ENCODE peak calls at places on chromosome 2, in eight cellular contexts. K, I, A, U, W, R, H and G are unnamed samples.

GRCh38 chr2:54581326-54582039 is 125.4 kb downstream of the SPTBN1 start:
- DNase-seq in K (no peak), I (no peak), A (no peak), U (no peak), W (no peak), R (no peak), H (peak), G (no peak)

GRCh38 chr2:217837001-217837491 is 165.7 kb downstream of the TNS1 start:
- DNase-seq in K (peak), I (no peak), A (peak), U (no peak), W (peak), R (peak), H (peak), G (peak)

GRCh38 chr2:58895849-58896248 is 654.7 kb upstream of the FANCL start:
- DNase-seq in K (no peak), I (no peak), A (no peak), U (no peak), W (no peak), R (no peak), H (no peak), G (no peak)

GRCh38 chr2:120854014-120854620 is 118.4 kb downstream of the GLI2 start:
- DNase-seq in K (no peak), I (no peak), A (peak), U (no peak), W (no peak), R (no peak), H (no peak), G (peak)

GRCh38 chr2:9288233-9288632 is 81.6 kb downstream of the ASAP2 start:
- DNase-seq in K (peak), I (no peak), A (no peak), U (peak), W (no peak), R (peak), H (no peak), G (no peak)

GRCh38 chr2:239109041-239109915 is 261.4 kb downstream of the TWIST2 start:
- DNase-seq in K (no peak), I (no peak), A (no peak), U (no peak), W (no peak), R (peak), H (no peak), G (peak)

GRCh38 chr2:10215393-10215935 is 87.2 kb upstream of the HPCAL1 start:
- DNase-seq in K (no peak), I (no peak), A (no peak), U (no peak), W (no peak), R (no peak), H (no peak), G (no peak)

GRCh38 chr2:130832296-130832940 is 4.3 kb upstream of the ARHGEF4 start:
- DNase-seq in K (no peak), I (no peak), A (peak), U (no peak), W (peak), R (no peak), H (no peak), G (no peak)

GRCh38 chr2:26623541-26624497 is 17.3 kb downstream of the CIB4 start:
- DNase-seq in K (peak), I (no peak), A (peak), U (no peak), W (peak), R (no peak), H (no peak), G (peak)
- H3K4me3 ChIP-seq in K (no peak), I (no peak), A (no peak), U (no peak), W (no peak), R (no peak), H (no peak), G (no peak)

GRCh38 chr2:157876066-157876770 is at the start of gene ACVR1:
- DNase-seq in K (peak), I (peak), A (peak), U (peak), W (peak), R (peak), H (peak), G (peak)

GRCh38 chr2:157875720-157876065 is 437 bp downstream of the ACVR1 start:
- DNase-seq in K (no peak), I (peak), A (peak), U (no peak), W (peak), R (no peak), H (no peak), G (peak)

GRCh38 chr2:157872791-157873190 is 3.3 kb downstream of the ACVR1 start:
- DNase-seq in K (no peak), I (no peak), A (no peak), U (no peak), W (no peak), R (no peak), H (no peak), G (no peak)

GRCh38 chr2:157874997-157875719 is 972 bp downstream of the ACVR1 start:
- DNase-seq in K (peak), I (peak), A (peak), U (peak), W (peak), R (peak), H (peak), G (peak)

GRCh38 chr2:157874278-157874825 is 1.8 kb downstream of the ACVR1 start:
- DNase-seq in K (no peak), I (no peak), A (no peak), U (no peak), W (no peak), R (no peak), H (no peak), G (no peak)
- H3K4me3 ChIP-seq in K (peak), I (no peak), A (peak), U (peak), W (peak), R (peak), H (no peak), G (peak)

GRCh38 chr2:86750240-86750839 is 30.2 kb downstream of the RMND5A start:
- DNase-seq in K (peak), I (no peak), A (no peak), U (no peak), W (no peak), R (peak), H (peak), G (no peak)

GRCh38 chr2:86751778-86752177 is 31.7 kb downstream of the RMND5A start:
- DNase-seq in K (no peak), I (no peak), A (no peak), U (no peak), W (no peak), R (no peak), H (no peak), G (no peak)

GRCh38 chr2:86744152-86744551 is 24.1 kb downstream of the RMND5A start:
- DNase-seq in K (no peak), I (no peak), A (no peak), U (no peak), W (no peak), R (no peak), H (no peak), G (no peak)

GRCh38 chr2:86747708-86748627 is 27.9 kb downstream of the RMND5A start:
- DNase-seq in K (peak), I (no peak), A (no peak), U (no peak), W (no peak), R (peak), H (peak), G (no peak)

DNA sequence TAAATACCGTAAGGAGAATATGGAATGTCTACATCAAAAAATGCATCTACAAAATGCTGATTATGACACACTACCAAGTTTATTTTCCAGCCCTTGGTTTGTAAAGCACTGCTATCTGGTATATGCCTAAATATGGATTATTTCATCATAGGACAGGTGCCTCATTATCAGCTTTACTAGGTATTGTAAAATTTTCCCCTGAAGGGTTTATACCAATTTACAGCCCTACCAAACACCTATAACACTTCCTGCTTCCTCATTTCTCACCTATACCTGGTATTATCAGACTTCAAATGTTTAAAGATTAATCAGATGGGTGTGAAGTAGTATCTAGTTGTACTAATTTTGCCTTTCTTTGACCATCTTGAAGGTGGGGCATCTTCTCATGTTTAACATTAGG is 26.8 kb downstream of the RMND5A start:
- DNase-seq in K (no peak), I (no peak), A (no peak), U (no peak), W (no peak), R (no peak), H (no peak), G (no peak)
- H3K4me3 ChIP-seq in K (no peak), I (no peak), A (no peak), U (no peak), W (no peak), R (no peak), H (no peak), G (no peak)

GRCh38 chr2:240432820-240433801 is 2.4 kb upstream of the GPC1 start:
- DNase-seq in K (no peak), I (peak), A (peak), U (no peak), W (peak), R (no peak), H (no peak), G (peak)
- H3K4me3 ChIP-seq in K (no peak), I (no peak), A (no peak), U (peak), W (no peak), R (peak), H (no peak), G (no peak)

DNA sequence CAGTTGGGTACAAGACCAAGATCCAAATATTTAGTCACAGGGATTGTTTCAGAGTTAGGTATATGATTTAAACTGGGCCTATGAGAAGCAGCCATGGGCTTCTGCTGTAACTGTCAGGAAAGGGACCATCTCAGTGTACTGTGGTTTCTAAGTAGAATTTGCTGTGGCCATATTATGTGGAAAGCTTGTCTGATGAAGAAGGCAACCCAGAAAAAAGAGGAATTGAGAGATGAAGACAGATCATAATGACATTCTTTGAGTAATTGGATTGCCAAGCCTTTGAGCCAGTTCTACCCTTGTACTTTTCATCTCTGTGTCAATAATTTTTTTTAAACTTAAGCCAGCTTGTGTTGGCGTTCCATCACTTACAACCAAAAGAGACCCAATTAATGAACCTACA is 259.6 kb downstream of the NUP35 start:
- DNase-seq in K (no peak), I (no peak), A (no peak), U (no peak), W (no peak), R (no peak), H (no peak), G (no peak)
- H3K4me3 ChIP-seq in K (no peak), I (no peak), A (no peak), U (no peak), W (no peak), R (no peak), H (no peak), G (no peak)

GRCh38 chr2:231037731-231038482 is 584 bp downstream of the C2orf72 start:
- DNase-seq in K (no peak), I (no peak), A (peak), U (no peak), W (no peak), R (peak), H (peak), G (no peak)

GRCh38 chr2:231037202-231037730 is at the start of gene C2orf72:
- DNase-seq in K (no peak), I (no peak), A (peak), U (no peak), W (no peak), R (no peak), H (peak), G (no peak)

GRCh38 chr2:231039294-231039664 is 2.0 kb downstream of the C2orf72 start:
- DNase-seq in K (no peak), I (no peak), A (no peak), U (no peak), W (no peak), R (no peak), H (no peak), G (no peak)

GRCh38 chr2:231039821-231040364 is 2.6 kb downstream of the C2orf72 start:
- DNase-seq in K (no peak), I (no peak), A (no peak), U (no peak), W (no peak), R (peak), H (no peak), G (no peak)

DNA sequence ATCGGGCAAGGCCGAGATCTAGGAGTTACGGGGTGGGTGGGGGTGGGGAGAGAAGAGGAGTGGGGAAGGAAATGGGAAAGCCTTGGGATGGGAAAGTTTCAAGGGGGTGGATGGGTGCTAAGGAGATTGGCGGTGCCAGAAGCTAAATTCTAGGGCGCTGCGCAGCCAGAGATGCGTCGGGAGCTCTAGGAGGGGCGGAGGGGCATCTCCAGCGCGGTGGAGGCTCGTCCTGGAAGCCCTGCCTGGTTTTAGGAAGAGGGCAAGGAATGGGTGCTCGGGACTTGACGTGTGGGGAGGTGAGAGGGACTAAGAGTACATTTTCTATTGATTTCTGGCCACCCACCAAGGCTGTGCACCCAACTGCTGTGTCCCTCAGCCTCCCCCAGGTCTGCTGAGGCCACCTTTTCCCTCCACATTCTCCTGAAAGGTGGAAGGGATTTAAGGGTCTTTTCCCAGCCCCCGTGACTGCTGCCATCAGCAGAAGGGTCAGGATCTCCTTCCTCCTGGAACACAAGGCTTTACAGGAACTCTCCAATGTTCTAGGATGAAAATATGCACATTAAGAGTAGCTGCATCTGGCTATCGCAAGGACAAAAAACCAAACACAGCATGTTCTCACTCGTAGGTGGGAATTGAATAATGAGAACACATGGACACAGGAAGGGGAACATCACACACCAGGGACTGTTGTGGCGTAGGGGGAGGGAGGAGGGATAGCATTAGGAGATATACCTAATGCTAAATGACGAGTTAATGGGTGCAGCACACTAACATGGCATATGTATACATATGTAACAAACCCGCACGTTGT is 1.4 kb downstream of the C2orf72 start:
- DNase-seq in K (no peak), I (no peak), A (peak), U (no peak), W (no peak), R (no peak), H (no peak), G (no peak)
- H3K4me3 ChIP-seq in K (no peak), I (no peak), A (peak), U (no peak), W (no peak), R (peak), H (no peak), G (no peak)

DNA sequence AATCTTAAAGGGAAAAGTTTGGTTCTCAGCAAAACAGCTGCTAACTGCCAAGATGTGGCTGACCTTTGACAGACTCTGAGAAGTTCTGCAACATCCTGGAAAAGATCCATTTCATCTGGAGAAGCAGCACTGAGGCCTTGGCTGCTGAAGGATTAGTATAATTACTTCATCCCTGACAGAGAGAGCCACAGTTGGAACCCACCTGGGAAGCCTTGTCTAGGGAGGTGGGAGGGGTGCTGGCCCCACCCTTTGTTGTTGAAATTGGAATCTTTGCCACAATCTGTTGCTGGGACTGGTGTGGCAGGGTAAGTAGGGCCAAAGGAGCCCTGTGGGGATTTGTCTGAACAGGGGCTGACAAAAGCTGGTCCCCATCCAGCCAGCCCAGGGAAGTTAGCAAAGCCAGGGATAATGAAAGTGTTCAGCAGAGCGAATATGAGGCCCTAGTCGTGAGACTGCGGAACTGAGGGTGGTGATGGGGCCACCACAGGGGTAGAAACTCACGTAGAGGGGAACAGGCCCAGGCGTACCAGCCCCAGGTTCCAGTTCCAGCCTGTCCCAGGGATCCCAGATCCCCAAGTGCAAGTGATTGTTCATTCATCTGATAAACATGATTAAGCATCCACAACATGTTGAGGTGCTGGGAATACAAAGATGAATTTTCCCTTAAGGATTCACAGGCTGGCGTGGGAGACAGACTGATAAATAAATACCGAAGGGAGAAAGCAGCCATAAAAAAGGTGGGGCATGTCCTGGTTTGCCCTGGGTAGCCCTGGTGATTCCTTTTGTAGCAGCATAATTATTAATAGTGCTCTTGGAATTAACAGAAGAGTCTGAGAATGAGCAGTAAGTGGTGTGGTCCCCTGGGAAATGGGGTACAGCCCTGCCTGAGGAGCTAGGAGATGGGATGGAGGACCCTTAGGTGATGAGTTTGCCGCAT is 60.0 kb downstream of the MYO1B start:
- DNase-seq in K (peak), I (no peak), A (no peak), U (peak), W (peak), R (no peak), H (no peak), G (no peak)
- H3K4me3 ChIP-seq in K (no peak), I (no peak), A (no peak), U (no peak), W (no peak), R (no peak), H (no peak), G (no peak)

DNA sequence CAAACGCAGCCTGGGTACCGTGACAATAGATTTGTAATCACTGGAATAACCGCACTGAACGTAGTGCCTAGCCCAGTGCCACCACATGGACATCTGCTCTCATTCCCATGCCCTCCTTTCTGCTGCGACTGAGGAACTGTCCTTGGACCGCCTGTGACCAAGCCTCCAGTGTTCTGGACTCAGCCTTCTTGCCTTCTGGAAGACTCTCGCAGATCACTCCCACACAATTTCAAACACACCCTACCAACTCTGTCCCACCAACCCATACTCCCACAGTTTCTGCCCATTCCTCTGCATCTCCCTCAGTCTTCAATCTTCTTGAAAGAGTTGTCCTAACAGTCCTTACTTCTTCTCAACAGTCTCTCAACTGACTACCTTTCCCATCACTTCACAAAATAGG is 2.1 kb downstream of the RNF149 start:
- DNase-seq in K (peak), I (no peak), A (no peak), U (no peak), W (no peak), R (no peak), H (no peak), G (no peak)
- H3K4me3 ChIP-seq in K (peak), I (peak), A (peak), U (peak), W (peak), R (peak), H (peak), G (peak)